ENCODE peak calls at places on chromosomes 4 and X, in five cellular contexts. One of them, this sample, is unnamed.

GRCh38 chrX:48971325-48972213 is at the start of gene KCND1:
- DNase-seq in mesendoderm: peak
- DNase-seq in DND-41: peak
- DNase-seq in astrocyte: peak
- DNase-seq in GM23248: peak
- DNase-seq in this sample: no peak

GRCh38 chrX:24241822-24242648 is 71.8 kb downstream of the SUPT20HL2 start:
- DNase-seq in mesendoderm: peak
- DNase-seq in DND-41: peak
- DNase-seq in astrocyte: peak
- DNase-seq in GM23248: peak
- DNase-seq in this sample: peak

GRCh38 chr4:29805245-29805644 is 914.9 kb upstream of the PCDH7 start:
- DNase-seq in mesendoderm: peak
- DNase-seq in DND-41: no peak
- DNase-seq in astrocyte: no peak
- DNase-seq in GM23248: no peak
- DNase-seq in this sample: no peak

GRCh38 chr4:119116925-119117900 is 18.4 kb upstream of the MYOZ2 start:
- DNase-seq in mesendoderm: no peak
- DNase-seq in DND-41: no peak
- DNase-seq in astrocyte: no peak
- DNase-seq in GM23248: peak
- DNase-seq in this sample: no peak

GRCh38 chr4:118235726-118236125 is 117.1 kb downstream of the PRSS12 start:
- DNase-seq in mesendoderm: no peak
- DNase-seq in DND-41: no peak
- DNase-seq in astrocyte: no peak
- DNase-seq in GM23248: no peak
- DNase-seq in this sample: no peak

GRCh38 chr4:155638195-155638960 is 28.3 kb upstream of the GUCY1A1 start:
- DNase-seq in mesendoderm: no peak
- DNase-seq in DND-41: peak
- DNase-seq in astrocyte: no peak
- DNase-seq in GM23248: no peak
- DNase-seq in this sample: no peak

GRCh38 chr4:181685911-181686310 is 557.3 kb upstream of the TENM3 start:
- DNase-seq in mesendoderm: peak
- DNase-seq in DND-41: no peak
- DNase-seq in astrocyte: peak
- DNase-seq in GM23248: peak
- DNase-seq in this sample: no peak

GRCh38 chr4:79297029-79297428 is 28.8 kb downstream of the NAA11 start:
- DNase-seq in mesendoderm: no peak
- DNase-seq in DND-41: no peak
- DNase-seq in astrocyte: no peak
- DNase-seq in GM23248: no peak
- DNase-seq in this sample: no peak

GRCh38 chr4:79723507-79723906 is 315.5 kb upstream of the GK2 start:
- DNase-seq in mesendoderm: no peak
- DNase-seq in DND-41: no peak
- DNase-seq in astrocyte: no peak
- DNase-seq in GM23248: no peak
- DNase-seq in this sample: no peak

GRCh38 chr4:57077550-57078311 is 32.5 kb downstream of the IGFBP7 start:
- DNase-seq in mesendoderm: peak
- DNase-seq in DND-41: no peak
- DNase-seq in astrocyte: peak
- DNase-seq in GM23248: peak
- DNase-seq in this sample: no peak

GRCh38 chr4:122341906-122342305 is 36.9 kb upstream of the ADAD1 start:
- DNase-seq in mesendoderm: no peak
- DNase-seq in DND-41: no peak
- DNase-seq in astrocyte: peak
- DNase-seq in GM23248: peak
- DNase-seq in this sample: no peak

GRCh38 chr4:159204566-159204965 is 101.7 kb downstream of the RAPGEF2 start:
- DNase-seq in mesendoderm: no peak
- DNase-seq in DND-41: no peak
- DNase-seq in astrocyte: no peak
- DNase-seq in GM23248: no peak
- DNase-seq in this sample: no peak

GRCh38 chrX:57821703-57822375 is 88.4 kb downstream of the ZXDA start:
- DNase-seq in mesendoderm: peak
- DNase-seq in DND-41: peak
- DNase-seq in astrocyte: peak
- DNase-seq in GM23248: peak
- DNase-seq in this sample: peak

GRCh38 chr4:176587920-176588319 is 204.8 kb downstream of the VEGFC start:
- DNase-seq in mesendoderm: no peak
- DNase-seq in DND-41: no peak
- DNase-seq in astrocyte: peak
- DNase-seq in GM23248: peak
- DNase-seq in this sample: no peak

GRCh38 chr4:142077048-142077447 is 440.7 kb downstream of the IL15 start:
- DNase-seq in mesendoderm: no peak
- DNase-seq in DND-41: no peak
- DNase-seq in astrocyte: no peak
- DNase-seq in GM23248: no peak
- DNase-seq in this sample: no peak

GRCh38 chr4:169270156-169270809 is 473 bp downstream of the SH3RF1 start:
- DNase-seq in mesendoderm: peak
- DNase-seq in DND-41: peak
- DNase-seq in astrocyte: peak
- DNase-seq in GM23248: peak
- DNase-seq in this sample: peak

GRCh38 chr4:111802191-111802590 is 343.1 kb upstream of the FAM241A start:
- DNase-seq in mesendoderm: no peak
- DNase-seq in DND-41: no peak
- DNase-seq in astrocyte: no peak
- DNase-seq in GM23248: peak
- DNase-seq in this sample: no peak

GRCh38 chr4:177718514-177718913 is 276.3 kb upstream of the AGA start:
- DNase-seq in mesendoderm: no peak
- DNase-seq in DND-41: no peak
- DNase-seq in astrocyte: no peak
- DNase-seq in GM23248: no peak
- DNase-seq in this sample: no peak

GRCh38 chrX:136880003-136880451 is 498 bp downstream of the RBMX start:
- DNase-seq in mesendoderm: peak
- DNase-seq in DND-41: peak
- DNase-seq in astrocyte: no peak
- DNase-seq in GM23248: peak
- DNase-seq in this sample: peak

GRCh38 chr4:109046549-109047171 is 255.8 kb downstream of the COL25A1 start:
- DNase-seq in mesendoderm: no peak
- DNase-seq in DND-41: no peak
- DNase-seq in astrocyte: peak
- DNase-seq in GM23248: peak
- DNase-seq in this sample: no peak

GRCh38 chrX:47191331-47191730 is 2.3 kb upstream of the UBA1 start:
- DNase-seq in mesendoderm: peak
- DNase-seq in DND-41: peak
- DNase-seq in astrocyte: no peak
- DNase-seq in GM23248: peak
- DNase-seq in this sample: peak

GRCh38 chr4:102501176-102501634 is at the start of gene NFKB1:
- DNase-seq in mesendoderm: peak
- DNase-seq in DND-41: peak
- DNase-seq in astrocyte: peak
- DNase-seq in GM23248: peak
- DNase-seq in this sample: peak

GRCh38 chrX:40543661-40544328 is 37.0 kb upstream of the ATP6AP2 start:
- DNase-seq in mesendoderm: peak
- DNase-seq in DND-41: peak
- DNase-seq in astrocyte: peak
- DNase-seq in GM23248: peak
- DNase-seq in this sample: peak

GRCh38 chrX:118655561-118656246 is 71.7 kb upstream of the IL13RA1 start:
- DNase-seq in mesendoderm: no peak
- DNase-seq in DND-41: no peak
- DNase-seq in astrocyte: peak
- DNase-seq in GM23248: peak
- DNase-seq in this sample: no peak

GRCh38 chr4:38013461-38014366 is 53.5 kb downstream of the PTTG2 start:
- DNase-seq in mesendoderm: no peak
- DNase-seq in DND-41: no peak
- DNase-seq in astrocyte: peak
- DNase-seq in GM23248: peak
- DNase-seq in this sample: no peak

GRCh38 chr4:188714907-188715306 is 575.7 kb downstream of the TRIML1 start:
- DNase-seq in mesendoderm: no peak
- DNase-seq in DND-41: no peak
- DNase-seq in astrocyte: peak
- DNase-seq in GM23248: peak
- DNase-seq in this sample: no peak

GRCh38 chr4:39037491-39037825 is 5.2 kb upstream of the TMEM156 start:
- DNase-seq in mesendoderm: no peak
- DNase-seq in DND-41: no peak
- DNase-seq in astrocyte: peak
- DNase-seq in GM23248: peak
- DNase-seq in this sample: no peak

GRCh38 chr4:152385551-152385950 is 150.3 kb downstream of the FBXW7 start:
- DNase-seq in mesendoderm: no peak
- DNase-seq in DND-41: peak
- DNase-seq in astrocyte: no peak
- DNase-seq in GM23248: peak
- DNase-seq in this sample: no peak

GRCh38 chr4:6688879-6689505 is 4.7 kb upstream of the S100P start:
- DNase-seq in mesendoderm: peak
- DNase-seq in DND-41: peak
- DNase-seq in astrocyte: peak
- DNase-seq in GM23248: peak
- DNase-seq in this sample: peak

GRCh38 chr4:6684656-6685055 is 9.0 kb upstream of the S100P start:
- DNase-seq in mesendoderm: no peak
- DNase-seq in DND-41: no peak
- DNase-seq in astrocyte: no peak
- DNase-seq in GM23248: no peak
- DNase-seq in this sample: no peak

GRCh38 chr4:6689506-6689960 is 4.1 kb upstream of the S100P start:
- DNase-seq in mesendoderm: no peak
- DNase-seq in DND-41: no peak
- DNase-seq in astrocyte: no peak
- DNase-seq in GM23248: no peak
- DNase-seq in this sample: no peak

GRCh38 chr4:6686104-6686787 is 7.4 kb upstream of the S100P start:
- DNase-seq in mesendoderm: no peak
- DNase-seq in DND-41: no peak
- DNase-seq in astrocyte: no peak
- DNase-seq in GM23248: no peak
- DNase-seq in this sample: no peak

DNA sequence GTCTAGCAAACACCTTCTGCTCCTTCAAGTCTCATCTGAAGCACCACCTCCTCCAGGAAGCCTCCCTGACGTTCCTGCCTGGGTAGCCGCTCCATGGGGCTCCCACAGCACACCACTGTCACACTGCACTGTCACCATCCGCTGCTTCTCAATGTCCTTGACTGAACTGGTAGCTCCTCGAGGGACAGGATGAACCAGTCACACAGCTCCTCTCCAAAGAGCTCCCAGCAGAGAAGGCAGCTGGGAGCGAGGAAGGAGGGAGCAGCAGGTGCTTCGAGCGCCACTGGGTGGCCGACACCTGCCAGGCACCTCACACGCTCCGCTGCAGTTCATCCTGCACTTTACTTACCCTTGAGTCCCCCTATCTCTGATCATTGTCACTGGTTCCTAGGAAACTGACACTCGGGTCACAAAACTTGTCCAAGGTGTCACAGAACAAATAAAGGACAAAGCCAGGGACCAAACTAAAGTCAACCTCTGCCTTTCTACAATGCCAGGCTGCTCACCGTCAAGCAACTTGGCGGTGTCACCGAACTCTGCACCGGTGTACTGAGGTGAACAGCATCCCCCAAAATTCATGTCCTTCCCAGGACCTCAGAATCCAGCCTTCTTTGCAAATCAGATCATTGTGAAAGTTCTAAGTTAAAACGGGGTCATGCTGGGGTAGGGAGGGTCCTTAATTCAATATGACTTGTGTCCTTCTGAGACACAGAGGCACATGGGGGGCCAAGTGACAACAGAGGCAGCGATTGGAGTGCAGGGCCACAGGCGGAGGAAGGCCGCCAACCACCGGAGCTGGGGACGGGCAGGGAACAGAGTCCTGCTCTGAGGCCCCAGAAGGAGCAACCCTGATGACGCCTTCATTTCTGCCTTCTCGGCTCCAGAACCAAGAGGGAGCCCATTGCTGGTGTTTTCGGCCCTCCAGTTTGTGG is 5.5 kb upstream of the S100P start:
- DNase-seq in mesendoderm: peak
- DNase-seq in DND-41: no peak
- DNase-seq in astrocyte: no peak
- DNase-seq in GM23248: no peak
- DNase-seq in this sample: no peak
- H3K9ac ChIP-seq in mesendoderm: peak
- H3K9ac ChIP-seq in DND-41: no peak
- H3K9ac ChIP-seq in astrocyte: peak
- H3K9ac ChIP-seq in GM23248: peak
- H3K9ac ChIP-seq in this sample: no peak

GRCh38 chr4:53616219-53616618 is 24.9 kb upstream of the LNX1 start:
- DNase-seq in mesendoderm: no peak
- DNase-seq in DND-41: no peak
- DNase-seq in astrocyte: no peak
- DNase-seq in GM23248: no peak
- DNase-seq in this sample: no peak

GRCh38 chr4:53619431-53619830 is 28.1 kb upstream of the LNX1 start:
- DNase-seq in mesendoderm: no peak
- DNase-seq in DND-41: no peak
- DNase-seq in astrocyte: no peak
- DNase-seq in GM23248: no peak
- DNase-seq in this sample: no peak

GRCh38 chr4:53620956-53621355 is 29.7 kb upstream of the LNX1 start:
- DNase-seq in mesendoderm: peak
- DNase-seq in DND-41: no peak
- DNase-seq in astrocyte: no peak
- DNase-seq in GM23248: no peak
- DNase-seq in this sample: no peak

GRCh38 chr4:53617101-53617680 is 25.9 kb upstream of the LNX1 start:
- DNase-seq in mesendoderm: no peak
- DNase-seq in DND-41: no peak
- DNase-seq in astrocyte: no peak
- DNase-seq in GM23248: no peak
- DNase-seq in this sample: no peak

GRCh38 chr4:53618321-53618720 is 27.0 kb upstream of the LNX1 start:
- DNase-seq in mesendoderm: no peak
- DNase-seq in DND-41: no peak
- DNase-seq in astrocyte: no peak
- DNase-seq in GM23248: no peak
- DNase-seq in this sample: no peak
- H3K9ac ChIP-seq in mesendoderm: no peak
- H3K9ac ChIP-seq in DND-41: no peak
- H3K9ac ChIP-seq in astrocyte: no peak
- H3K9ac ChIP-seq in GM23248: no peak
- H3K9ac ChIP-seq in this sample: no peak

GRCh38 chr4:69743476-69744156 is 16.8 kb downstream of the SULT1B1 start:
- DNase-seq in mesendoderm: no peak
- DNase-seq in DND-41: no peak
- DNase-seq in astrocyte: no peak
- DNase-seq in GM23248: no peak
- DNase-seq in this sample: no peak
- H3K9ac ChIP-seq in mesendoderm: no peak
- H3K9ac ChIP-seq in DND-41: no peak
- H3K9ac ChIP-seq in astrocyte: no peak
- H3K9ac ChIP-seq in GM23248: no peak
- H3K9ac ChIP-seq in this sample: no peak

GRCh38 chr4:84855774-84856173 is 110.7 kb downstream of the WDFY3 start:
- DNase-seq in mesendoderm: no peak
- DNase-seq in DND-41: no peak
- DNase-seq in astrocyte: peak
- DNase-seq in GM23248: peak
- DNase-seq in this sample: no peak
- H3K9ac ChIP-seq in mesendoderm: no peak
- H3K9ac ChIP-seq in DND-41: no peak
- H3K9ac ChIP-seq in astrocyte: no peak
- H3K9ac ChIP-seq in GM23248: no peak
- H3K9ac ChIP-seq in this sample: no peak

This sample was measured in MM.1S.